ENCODE peak calls at places on chromosomes 2 and 18, in nine cellular contexts. One of them, this sample, is unnamed.

GRCh38 chr2:133304344-133304743 is 263.9 kb downstream of the NCKAP5 start:
- DNase-seq in left ventricle myocardium inferior: no peak
- DNase-seq in heart left ventricle: no peak
- DNase-seq in GM23248: no peak
- DNase-seq in K562: no peak
- DNase-seq in sigmoid colon: no peak
- DNase-seq in fibroblast of lung: no peak
- DNase-seq in Caco-2: no peak
- DNase-seq in OCI-LY7: no peak
- DNase-seq in this sample: no peak

GRCh38 chr2:102061286-102061699 is 69.5 kb downstream of the IL1R2 start:
- DNase-seq in Caco-2: no peak
- DNase-seq in K562: no peak
- DNase-seq in sigmoid colon: no peak
- DNase-seq in left ventricle myocardium inferior: no peak
- DNase-seq in fibroblast of lung: no peak
- DNase-seq in heart left ventricle: no peak
- DNase-seq in GM23248: no peak
- DNase-seq in OCI-LY7: no peak
- DNase-seq in this sample: no peak

GRCh38 chr2:134980639-134981038 is 62.0 kb downstream of the CCNT2 start:
- DNase-seq in left ventricle myocardium inferior: no peak
- DNase-seq in K562: no peak
- DNase-seq in fibroblast of lung: no peak
- DNase-seq in OCI-LY7: no peak
- DNase-seq in sigmoid colon: no peak
- DNase-seq in GM23248: no peak
- DNase-seq in Caco-2: no peak
- DNase-seq in heart left ventricle: no peak
- DNase-seq in this sample: no peak

GRCh38 chr18:36419913-36420531 is 122.5 kb downstream of the FHOD3 start:
- DNase-seq in fibroblast of lung: no peak
- DNase-seq in K562: no peak
- DNase-seq in sigmoid colon: no peak
- DNase-seq in GM23248: peak; percentile 45
- DNase-seq in heart left ventricle: no peak
- DNase-seq in OCI-LY7: peak; percentile 1
- DNase-seq in Caco-2: no peak
- DNase-seq in left ventricle myocardium inferior: no peak
- DNase-seq in this sample: no peak

GRCh38 chr2:100422320-100422719 is 4.9 kb upstream of the CHST10 start:
- DNase-seq in left ventricle myocardium inferior: no peak
- DNase-seq in Caco-2: peak; percentile 19
- DNase-seq in K562: peak; percentile 47
- DNase-seq in fibroblast of lung: peak; percentile 33
- DNase-seq in OCI-LY7: no peak
- DNase-seq in GM23248: peak; percentile 59
- DNase-seq in heart left ventricle: no peak
- DNase-seq in sigmoid colon: no peak
- DNase-seq in this sample: no peak

GRCh38 chr18:75408554-75409506 is 18.7 kb downstream of the SMIM21 start:
- DNase-seq in GM23248: peak; percentile 99
- DNase-seq in sigmoid colon: no peak
- DNase-seq in K562: no peak
- DNase-seq in heart left ventricle: no peak
- DNase-seq in Caco-2: no peak
- DNase-seq in left ventricle myocardium inferior: no peak
- DNase-seq in fibroblast of lung: peak; percentile 97
- DNase-seq in OCI-LY7: no peak
- DNase-seq in this sample: no peak

GRCh38 chr2:134070281-134070731 is 183.6 kb upstream of the MGAT5 start:
- DNase-seq in GM23248: no peak
- DNase-seq in Caco-2: no peak
- DNase-seq in fibroblast of lung: no peak
- DNase-seq in K562: no peak
- DNase-seq in left ventricle myocardium inferior: no peak
- DNase-seq in OCI-LY7: no peak
- DNase-seq in heart left ventricle: no peak
- DNase-seq in sigmoid colon: no peak
- DNase-seq in this sample: no peak

GRCh38 chr2:162520959-162521358 is 177.0 kb downstream of the GCA start:
- DNase-seq in fibroblast of lung: no peak
- DNase-seq in left ventricle myocardium inferior: no peak
- DNase-seq in K562: no peak
- DNase-seq in OCI-LY7: no peak
- DNase-seq in sigmoid colon: no peak
- DNase-seq in heart left ventricle: no peak
- DNase-seq in Caco-2: no peak
- DNase-seq in GM23248: no peak
- DNase-seq in this sample: no peak

GRCh38 chr2:233915133-233915532 is 2.0 kb upstream of the TRPM8 start:
- DNase-seq in left ventricle myocardium inferior: no peak
- DNase-seq in fibroblast of lung: no peak
- DNase-seq in sigmoid colon: no peak
- DNase-seq in K562: no peak
- DNase-seq in GM23248: peak; percentile 16
- DNase-seq in Caco-2: peak; percentile 19
- DNase-seq in OCI-LY7: peak; percentile 7
- DNase-seq in heart left ventricle: no peak
- DNase-seq in this sample: no peak

GRCh38 chr2:17476820-17477219 is 41.4 kb downstream of the RAD51AP2 start:
- DNase-seq in heart left ventricle: no peak
- DNase-seq in GM23248: no peak
- DNase-seq in OCI-LY7: no peak
- DNase-seq in fibroblast of lung: no peak
- DNase-seq in Caco-2: no peak
- DNase-seq in left ventricle myocardium inferior: no peak
- DNase-seq in K562: no peak
- DNase-seq in sigmoid colon: no peak
- DNase-seq in this sample: no peak

GRCh38 chr2:61328707-61329251 is 142.1 kb downstream of the USP34 start:
- DNase-seq in GM23248: peak; percentile 34
- DNase-seq in K562: no peak
- DNase-seq in sigmoid colon: no peak
- DNase-seq in left ventricle myocardium inferior: no peak
- DNase-seq in fibroblast of lung: no peak
- DNase-seq in heart left ventricle: no peak
- DNase-seq in Caco-2: no peak
- DNase-seq in OCI-LY7: no peak
- DNase-seq in this sample: no peak

GRCh38 chr18:63105636-63106316 is 213.8 kb downstream of the BCL2 start:
- DNase-seq in OCI-LY7: no peak
- DNase-seq in GM23248: no peak
- DNase-seq in K562: no peak
- DNase-seq in left ventricle myocardium inferior: no peak
- DNase-seq in Caco-2: no peak
- DNase-seq in sigmoid colon: no peak
- DNase-seq in fibroblast of lung: no peak
- DNase-seq in heart left ventricle: no peak
- DNase-seq in this sample: no peak

GRCh38 chr2:109406301-109406700 is 207.5 kb downstream of the SEPTIN10 start:
- DNase-seq in GM23248: no peak
- DNase-seq in heart left ventricle: no peak
- DNase-seq in left ventricle myocardium inferior: no peak
- DNase-seq in sigmoid colon: no peak
- DNase-seq in K562: no peak
- DNase-seq in Caco-2: no peak
- DNase-seq in OCI-LY7: no peak
- DNase-seq in fibroblast of lung: no peak
- DNase-seq in this sample: no peak

GRCh38 chr2:37350917-37351316 is 6.5 kb downstream of the QPCT start:
- DNase-seq in fibroblast of lung: no peak
- DNase-seq in OCI-LY7: no peak
- DNase-seq in sigmoid colon: no peak
- DNase-seq in K562: no peak
- DNase-seq in GM23248: peak; percentile 44
- DNase-seq in heart left ventricle: no peak
- DNase-seq in Caco-2: no peak
- DNase-seq in left ventricle myocardium inferior: no peak
- DNase-seq in this sample: no peak

GRCh38 chr2:17583166-17583565 is 42.7 kb downstream of the VSNL1 start:
- DNase-seq in K562: no peak
- DNase-seq in Caco-2: no peak
- DNase-seq in fibroblast of lung: peak; percentile 10
- DNase-seq in left ventricle myocardium inferior: peak; percentile 25
- DNase-seq in GM23248: peak; percentile 48
- DNase-seq in OCI-LY7: no peak
- DNase-seq in heart left ventricle: no peak
- DNase-seq in sigmoid colon: no peak
- DNase-seq in this sample: no peak

GRCh38 chr2:9739508-9739907 is 103.8 kb upstream of the TAF1B start:
- DNase-seq in GM23248: peak; percentile 64
- DNase-seq in fibroblast of lung: no peak
- DNase-seq in OCI-LY7: no peak
- DNase-seq in Caco-2: no peak
- DNase-seq in heart left ventricle: peak; percentile 90
- DNase-seq in sigmoid colon: peak; percentile 83
- DNase-seq in left ventricle myocardium inferior: peak; percentile 88
- DNase-seq in K562: no peak
- DNase-seq in this sample: peak; percentile 45

GRCh38 chr2:119694994-119695521 is 16.1 kb downstream of the TMEM177 start:
- DNase-seq in Caco-2: no peak
- DNase-seq in OCI-LY7: no peak
- DNase-seq in GM23248: peak; percentile 69
- DNase-seq in heart left ventricle: no peak
- DNase-seq in sigmoid colon: no peak
- DNase-seq in K562: no peak
- DNase-seq in left ventricle myocardium inferior: no peak
- DNase-seq in fibroblast of lung: peak; percentile 76
- DNase-seq in this sample: no peak
- H3K36me3 ChIP-seq in Caco-2: no peaks in the 10 kb centered on the region
- H3K36me3 ChIP-seq in OCI-LY7: no peaks in the 10 kb centered on the region
- H3K36me3 ChIP-seq in GM23248: no peaks in the 10 kb centered on the region
- H3K36me3 ChIP-seq in heart left ventricle: no peaks in the 10 kb centered on the region
- H3K36me3 ChIP-seq in sigmoid colon: no peaks in the 10 kb centered on the region
- H3K36me3 ChIP-seq in K562: no peaks in the 10 kb centered on the region
- H3K36me3 ChIP-seq in left ventricle myocardium inferior: no peaks in the 10 kb centered on the region
- H3K36me3 ChIP-seq in fibroblast of lung: no peaks in the 10 kb centered on the region
- H3K36me3 ChIP-seq in this sample: no peaks in the 10 kb centered on the region

GRCh38 chr2:217843353-217843752 is 159.4 kb downstream of the TNS1 start:
- DNase-seq in Caco-2: no peak
- DNase-seq in K562: no peak
- DNase-seq in sigmoid colon: no peak
- DNase-seq in fibroblast of lung: no peak
- DNase-seq in heart left ventricle: no peak
- DNase-seq in OCI-LY7: no peak
- DNase-seq in left ventricle myocardium inferior: no peak
- DNase-seq in GM23248: no peak
- DNase-seq in this sample: no peak
- H3K36me3 ChIP-seq in Caco-2: no peaks in the 10 kb centered on the region
- H3K36me3 ChIP-seq in K562: no peaks in the 10 kb centered on the region
- H3K36me3 ChIP-seq in sigmoid colon: peaks cover 59% of the 10 kb centered on the region
- H3K36me3 ChIP-seq in fibroblast of lung: peaks cover 12% of the 10 kb centered on the region
- H3K36me3 ChIP-seq in heart left ventricle: peaks cover 42% of the 10 kb centered on the region
- H3K36me3 ChIP-seq in OCI-LY7: no peaks in the 10 kb centered on the region
- H3K36me3 ChIP-seq in left ventricle myocardium inferior: peaks cover 61% of the 10 kb centered on the region
- H3K36me3 ChIP-seq in GM23248: peaks cover 33% of the 10 kb centered on the region
- H3K36me3 ChIP-seq in this sample: no peaks in the 10 kb centered on the region

GRCh38 chr2:216118474-216118873 is 9.3 kb downstream of the XRCC5 start:
- DNase-seq in Caco-2: no peak
- DNase-seq in fibroblast of lung: peak; percentile 60
- DNase-seq in sigmoid colon: no peak
- DNase-seq in OCI-LY7: no peak
- DNase-seq in heart left ventricle: no peak
- DNase-seq in GM23248: peak; percentile 28
- DNase-seq in left ventricle myocardium inferior: no peak
- DNase-seq in K562: no peak
- DNase-seq in this sample: no peak

GRCh38 chr2:216115224-216115582 is 6.1 kb downstream of the XRCC5 start:
- DNase-seq in Caco-2: peak; percentile 24
- DNase-seq in OCI-LY7: peak; percentile 4
- DNase-seq in left ventricle myocardium inferior: no peak
- DNase-seq in K562: no peak
- DNase-seq in fibroblast of lung: no peak
- DNase-seq in GM23248: no peak
- DNase-seq in heart left ventricle: no peak
- DNase-seq in sigmoid colon: no peak
- DNase-seq in this sample: no peak

GRCh38 chr2:216114476-216115223 is 5.5 kb downstream of the XRCC5 start:
- DNase-seq in OCI-LY7: peak; percentile 98
- DNase-seq in sigmoid colon: peak; percentile 99
- DNase-seq in fibroblast of lung: peak; percentile 100
- DNase-seq in GM23248: peak; percentile 99
- DNase-seq in left ventricle myocardium inferior: peak; percentile 96
- DNase-seq in Caco-2: peak; percentile 98
- DNase-seq in heart left ventricle: peak; percentile 97
- DNase-seq in K562: peak; percentile 98
- DNase-seq in this sample: peak; percentile 98

GRCh38 chr2:216117566-216117965 is 8.4 kb downstream of the XRCC5 start:
- DNase-seq in GM23248: peak; percentile 38
- DNase-seq in left ventricle myocardium inferior: no peak
- DNase-seq in heart left ventricle: no peak
- DNase-seq in K562: no peak
- DNase-seq in sigmoid colon: no peak
- DNase-seq in fibroblast of lung: peak; percentile 21
- DNase-seq in OCI-LY7: no peak
- DNase-seq in Caco-2: no peak
- DNase-seq in this sample: no peak

GRCh38 chr2:216116418-216116817 is 7.3 kb downstream of the XRCC5 start:
- DNase-seq in GM23248: no peak
- DNase-seq in left ventricle myocardium inferior: no peak
- DNase-seq in heart left ventricle: no peak
- DNase-seq in fibroblast of lung: no peak
- DNase-seq in K562: no peak
- DNase-seq in Caco-2: no peak
- DNase-seq in sigmoid colon: no peak
- DNase-seq in OCI-LY7: no peak
- DNase-seq in this sample: no peak
- H3K36me3 ChIP-seq in GM23248: peaks cover 85% of the 10 kb centered on the region
- H3K36me3 ChIP-seq in left ventricle myocardium inferior: peaks cover 86% of the 10 kb centered on the region
- H3K36me3 ChIP-seq in heart left ventricle: peaks cover 17% of the 10 kb centered on the region
- H3K36me3 ChIP-seq in fibroblast of lung: peaks cover 12% of the 10 kb centered on the region
- H3K36me3 ChIP-seq in K562: peaks cover 94% of the 10 kb centered on the region
- H3K36me3 ChIP-seq in Caco-2: peaks cover 8% of the 10 kb centered on the region
- H3K36me3 ChIP-seq in sigmoid colon: peaks cover 17% of the 10 kb centered on the region
- H3K36me3 ChIP-seq in OCI-LY7: peaks cover 100% of the 10 kb centered on the region
- H3K36me3 ChIP-seq in this sample: peaks cover 69% of the 10 kb centered on the region

DNA sequence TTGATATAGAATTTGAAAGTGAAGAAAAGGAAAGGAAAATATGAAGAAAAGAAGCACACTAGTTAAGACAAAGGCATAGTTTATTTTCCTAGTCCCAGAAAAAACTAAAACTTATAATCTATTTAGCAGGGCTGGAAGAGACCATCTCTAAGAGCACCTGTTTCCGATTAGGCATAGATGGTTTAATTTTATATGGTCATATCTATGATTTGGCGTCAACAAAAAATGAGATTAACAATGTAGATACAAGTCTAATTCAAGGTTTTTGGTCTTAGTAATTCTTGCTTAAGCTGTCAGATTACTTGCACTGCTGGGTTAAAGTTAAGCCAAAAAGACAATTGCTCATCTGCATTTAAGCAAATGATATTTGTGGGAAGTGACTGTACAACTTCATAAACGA is 502.5 kb upstream of the FSHR start:
- DNase-seq in fibroblast of lung: no peak
- DNase-seq in left ventricle myocardium inferior: no peak
- DNase-seq in sigmoid colon: no peak
- DNase-seq in GM23248: no peak
- DNase-seq in OCI-LY7: no peak
- DNase-seq in K562: no peak
- DNase-seq in Caco-2: no peak
- DNase-seq in heart left ventricle: no peak
- DNase-seq in this sample: no peak
- H3K36me3 ChIP-seq in fibroblast of lung: no peaks in the 10 kb centered on the region
- H3K36me3 ChIP-seq in left ventricle myocardium inferior: no peaks in the 10 kb centered on the region
- H3K36me3 ChIP-seq in sigmoid colon: no peaks in the 10 kb centered on the region
- H3K36me3 ChIP-seq in GM23248: no peaks in the 10 kb centered on the region
- H3K36me3 ChIP-seq in OCI-LY7: no peaks in the 10 kb centered on the region
- H3K36me3 ChIP-seq in K562: no peaks in the 10 kb centered on the region
- H3K36me3 ChIP-seq in Caco-2: no peaks in the 10 kb centered on the region
- H3K36me3 ChIP-seq in heart left ventricle: no peaks in the 10 kb centered on the region
- H3K36me3 ChIP-seq in this sample: no peaks in the 10 kb centered on the region

GRCh38 chr2:181910028-181910763 is 18.7 kb downstream of the ITPRID2 start:
- DNase-seq in heart left ventricle: no peak
- DNase-seq in Caco-2: no peak
- DNase-seq in sigmoid colon: no peak
- DNase-seq in left ventricle myocardium inferior: no peak
- DNase-seq in K562: no peak
- DNase-seq in fibroblast of lung: no peak
- DNase-seq in OCI-LY7: no peak
- DNase-seq in GM23248: no peak
- DNase-seq in this sample: no peak
- H3K36me3 ChIP-seq in heart left ventricle: peaks cover 6% of the 10 kb centered on the region
- H3K36me3 ChIP-seq in Caco-2: peaks cover 1% of the 10 kb centered on the region
- H3K36me3 ChIP-seq in sigmoid colon: peaks cover 11% of the 10 kb centered on the region
- H3K36me3 ChIP-seq in left ventricle myocardium inferior: peaks cover 67% of the 10 kb centered on the region
- H3K36me3 ChIP-seq in K562: peaks cover 88% of the 10 kb centered on the region
- H3K36me3 ChIP-seq in fibroblast of lung: peaks cover 4% of the 10 kb centered on the region
- H3K36me3 ChIP-seq in OCI-LY7: peaks cover 32% of the 10 kb centered on the region
- H3K36me3 ChIP-seq in GM23248: peaks cover 44% of the 10 kb centered on the region
- H3K36me3 ChIP-seq in this sample: peaks cover 2% of the 10 kb centered on the region

This sample was measured in effector memory CD4-positive, alpha-beta T cell.